ENCODE peak calls at places on chromosomes 2 and 18, in ten cellular contexts. P, U, W, K, T, H, Y, J, S and E are unnamed samples.
A peak's percentile ranks its signal among the peaks of the same experiment; 100 is the strongest.

GRCh38 chr2:219526320-219527075 is 12.2 kb downstream of the ASIC4 start:
- DNase-seq in S (no peak), T (no peak), H (peak; percentile 28), Y (no peak), P (no peak), U (no peak), W (no peak), J (no peak), K (no peak), E (no peak)

GRCh38 chr2:88187038-88187676 is 17.0 kb downstream of the THNSL2 start:
- DNase-seq in P (peak; percentile 19), H (peak; percentile 91), W (peak; percentile 40), Y (no peak), S (no peak), K (no peak), U (peak; percentile 96), T (peak; percentile 35), J (peak; percentile 80), E (peak; percentile 73)

GRCh38 chr2:48268671-48269070 is 261.3 kb upstream of the STON1 start:
- DNase-seq in W (no peak), T (no peak), S (no peak), U (no peak), Y (no peak), H (peak; percentile 36), J (no peak), P (no peak), K (no peak), E (no peak)

GRCh38 chr2:235378944-235379343 is 114.9 kb upstream of the AGAP1 start:
- DNase-seq in H (no peak), T (no peak), J (no peak), U (no peak), K (no peak), S (no peak), Y (no peak), P (no peak), W (peak; percentile 38), E (no peak)

GRCh38 chr18:62080172-62080571 is 106.7 kb downstream of the PIGN start:
- DNase-seq in S (no peak), K (no peak), Y (no peak), P (no peak), U (no peak), T (no peak), J (no peak), H (no peak), W (no peak), E (no peak)

GRCh38 chr2:11480406-11480805 is 14.4 kb upstream of the E2F6 start:
- DNase-seq in P (no peak), K (no peak), J (no peak), W (no peak), H (no peak), T (no peak), U (no peak), Y (no peak), S (no peak), E (no peak)

GRCh38 chr2:118847447-118848172 is at the start of gene EN1:
- DNase-seq in W (no peak), J (no peak), P (no peak), U (peak; percentile 93), H (peak; percentile 82), S (peak; percentile 81), Y (peak; percentile 82), K (no peak), T (no peak), E (peak; percentile 80)

GRCh38 chr18:49814147-49814499 is 790 bp upstream of the ACAA2 start:
- DNase-seq in U (peak; percentile 71), H (peak; percentile 85), K (no peak), T (peak; percentile 61), J (peak; percentile 63), P (no peak), W (peak; percentile 72), Y (peak; percentile 56), S (peak; percentile 62), E (no peak)

GRCh38 chr2:177056540-177056939 is 156.1 kb upstream of the HNRNPA3 start:
- DNase-seq in H (peak; percentile 40), U (peak; percentile 62), J (no peak), P (no peak), Y (no peak), T (no peak), W (no peak), K (no peak), S (no peak), E (no peak)

GRCh38 chr2:25245141-25245540 is 76.8 kb upstream of the POMC start:
- DNase-seq in T (no peak), W (no peak), Y (no peak), U (no peak), J (no peak), H (no peak), K (no peak), P (no peak), S (no peak), E (no peak)

GRCh38 chr2:183487316-183487715 is 363.1 kb downstream of the NUP35 start:
- DNase-seq in Y (no peak), J (no peak), P (no peak), W (no peak), K (no peak), T (no peak), S (no peak), H (no peak), U (no peak), E (no peak)

GRCh38 chr2:183495079-183495478 is 370.8 kb downstream of the NUP35 start:
- DNase-seq in P (no peak), W (no peak), K (no peak), T (no peak), Y (no peak), S (no peak), U (no peak), H (no peak), J (no peak), E (no peak)

GRCh38 chr2:183493060-183493459 is 368.8 kb downstream of the NUP35 start:
- DNase-seq in P (no peak), Y (no peak), K (no peak), U (no peak), T (no peak), H (no peak), J (no peak), W (no peak), S (no peak), E (no peak)

GRCh38 chr2:183488421-183488820 is 364.2 kb downstream of the NUP35 start:
- DNase-seq in K (no peak), J (no peak), H (no peak), U (no peak), W (no peak), P (no peak), S (no peak), T (no peak), Y (no peak), E (no peak)

GRCh38 chr2:183490930-183491329 is 366.7 kb downstream of the NUP35 start:
- DNase-seq in W (peak; percentile 1), U (no peak), H (no peak), J (no peak), T (no peak), P (no peak), K (no peak), Y (no peak), S (peak; percentile 70), E (no peak)
- TF ChIP-seq CTCF in W (no peak), U (no peak), H (no peak), J (no peak), T (no peak), P (no peak), K (no peak), Y (no peak), S (no peak), E (no peak)

DNA sequence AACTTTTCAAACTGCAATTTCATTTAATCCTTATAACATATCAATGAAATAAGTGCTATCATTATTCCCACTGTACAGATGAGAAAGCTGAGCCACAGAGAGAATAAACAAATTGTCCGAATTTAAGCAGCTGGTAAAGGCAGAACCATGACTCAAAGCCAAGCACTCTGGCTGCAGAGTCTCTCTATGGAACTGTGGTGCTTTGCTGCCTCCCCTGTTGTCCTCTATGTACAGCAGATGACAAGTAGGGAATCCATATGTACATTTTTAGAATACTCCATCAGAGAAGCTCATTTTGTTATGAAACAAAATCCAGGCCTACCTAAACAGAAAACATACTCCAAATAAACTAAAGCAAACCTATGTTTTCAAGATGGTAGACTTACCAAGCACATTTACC is 45.1 kb downstream of the FARSB start:
- DNase-seq in Y (no peak), K (no peak), W (peak; percentile 37), U (no peak), H (peak; percentile 39), P (no peak), S (peak; percentile 21), J (no peak), T (no peak), E (no peak)
- TF ChIP-seq CTCF in Y (no peak), K (no peak), W (no peak), U (no peak), H (peak; percentile 54), P (no peak), S (peak; percentile 26), J (no peak), T (no peak), E (no peak)

GRCh38 chr2:207950063-207950760 is 75.1 kb downstream of the PLEKHM3 start:
- DNase-seq in J (no peak), W (no peak), S (peak; percentile 11), T (no peak), K (no peak), Y (no peak), U (peak; percentile 26), H (no peak), P (no peak), E (no peak)

GRCh38 chr2:207952564-207953345 is 72.6 kb downstream of the PLEKHM3 start:
- DNase-seq in S (no peak), J (no peak), T (no peak), U (no peak), H (no peak), K (no peak), Y (no peak), P (no peak), W (no peak), E (no peak)

GRCh38 chr2:207953354-207953753 is 72.0 kb downstream of the PLEKHM3 start:
- DNase-seq in T (no peak), S (no peak), U (no peak), J (no peak), Y (no peak), P (no peak), W (peak; percentile 41), H (no peak), K (no peak), E (no peak)

GRCh38 chr2:207950761-207951114 is 74.6 kb downstream of the PLEKHM3 start:
- DNase-seq in Y (no peak), H (no peak), P (no peak), T (no peak), K (no peak), U (peak; percentile 34), S (no peak), J (no peak), W (no peak), E (no peak)

GRCh38 chr2:207951734-207952480 is 73.4 kb downstream of the PLEKHM3 start:
- DNase-seq in H (no peak), T (no peak), U (peak; percentile 18), Y (no peak), W (no peak), J (no peak), P (peak; percentile 10), S (no peak), K (no peak), E (no peak)
- TF ChIP-seq CTCF in H (no peak), T (no peak), U (no peak), Y (no peak), W (no peak), J (no peak), P (no peak), S (no peak), K (no peak), E (no peak)

DNA sequence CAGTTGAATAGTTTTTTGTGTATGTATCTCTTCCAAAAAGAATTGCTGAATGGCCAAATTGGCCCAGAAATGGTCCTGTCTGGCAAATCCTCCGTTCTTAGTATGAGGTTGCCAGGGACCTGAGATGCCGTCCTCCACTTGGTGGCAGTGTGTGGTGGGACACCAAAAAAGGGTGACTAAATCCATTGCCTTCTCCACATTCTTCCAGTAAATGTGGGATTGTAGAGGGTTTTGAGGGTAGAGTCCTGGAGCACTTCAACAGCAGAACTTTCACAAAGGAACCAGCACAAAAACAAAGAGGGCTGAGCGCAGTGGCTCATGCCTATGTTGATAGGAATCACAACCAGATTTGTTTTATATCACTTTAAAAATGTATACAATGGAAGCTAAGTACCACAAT is 199.9 kb downstream of the BCL2 start:
- DNase-seq in Y (no peak), P (no peak), S (peak; percentile 15), H (peak; percentile 47), U (peak; percentile 66), J (no peak), W (peak; percentile 23), T (no peak), K (no peak), E (no peak)
- TF ChIP-seq CTCF in Y (no peak), P (peak; percentile 63), S (peak; percentile 61), H (peak; percentile 51), U (peak; percentile 79), J (no peak), W (peak; percentile 37), T (peak; percentile 41), K (peak; percentile 80), E (no peak)